ENCODE peak calls at places on chromosomes 6 and 20, in ten cellular contexts. One of them, this sample, is unnamed.

GRCh38 chr20:11401988-11402387 is 515.7 kb upstream of the BTBD3 start:
- DNase-seq in dorsolateral prefrontal cortex: no peak
- DNase-seq in astrocyte of the spinal cord: no peak
- DNase-seq in amniotic epithelial cell: no peak
- DNase-seq in HCEC 1CT: no peak
- DNase-seq in Jurkat, Clone E6-1: no peak
- DNase-seq in AG08396: no peak
- DNase-seq in upper lobe of right lung: no peak
- DNase-seq in DMS79: no peak
- DNase-seq in CD8-positive, alpha-beta T cell: no peak
- DNase-seq in this sample: no peak

GRCh38 chr20:63483834-63484233 is 11.4 kb upstream of the KCNQ2 start:
- DNase-seq in dorsolateral prefrontal cortex: no peak
- DNase-seq in astrocyte of the spinal cord: no peak
- DNase-seq in amniotic epithelial cell: no peak
- DNase-seq in HCEC 1CT: no peak
- DNase-seq in Jurkat, Clone E6-1: no peak
- DNase-seq in AG08396: no peak
- DNase-seq in upper lobe of right lung: no peak
- DNase-seq in DMS79: no peak
- DNase-seq in CD8-positive, alpha-beta T cell: no peak
- DNase-seq in this sample: no peak

GRCh38 chr20:9270831-9271230 is 201.9 kb downstream of the PLCB4 start:
- DNase-seq in dorsolateral prefrontal cortex: no peak
- DNase-seq in astrocyte of the spinal cord: peak; percentile 74
- DNase-seq in amniotic epithelial cell: peak; percentile 50
- DNase-seq in HCEC 1CT: peak; percentile 79
- DNase-seq in Jurkat, Clone E6-1: no peak
- DNase-seq in AG08396: peak; percentile 23
- DNase-seq in upper lobe of right lung: no peak
- DNase-seq in DMS79: no peak
- DNase-seq in CD8-positive, alpha-beta T cell: no peak
- DNase-seq in this sample: no peak

GRCh38 chr6:92132446-92132845 is 1286.9 kb downstream of the EPHA7 start:
- DNase-seq in dorsolateral prefrontal cortex: no peak
- DNase-seq in astrocyte of the spinal cord: no peak
- DNase-seq in amniotic epithelial cell: peak; percentile 73
- DNase-seq in HCEC 1CT: no peak
- DNase-seq in Jurkat, Clone E6-1: no peak
- DNase-seq in AG08396: no peak
- DNase-seq in upper lobe of right lung: no peak
- DNase-seq in DMS79: no peak
- DNase-seq in CD8-positive, alpha-beta T cell: no peak
- DNase-seq in this sample: no peak

GRCh38 chr20:36315545-36316351 is 9.6 kb downstream of the DLGAP4 start:
- DNase-seq in dorsolateral prefrontal cortex: peak; percentile 40
- DNase-seq in astrocyte of the spinal cord: no peak
- DNase-seq in amniotic epithelial cell: no peak
- DNase-seq in HCEC 1CT: no peak
- DNase-seq in Jurkat, Clone E6-1: no peak
- DNase-seq in AG08396: no peak
- DNase-seq in upper lobe of right lung: peak; percentile 52
- DNase-seq in DMS79: no peak
- DNase-seq in CD8-positive, alpha-beta T cell: no peak
- DNase-seq in this sample: no peak

GRCh38 chr20:39660251-39660650 is 698.1 kb downstream of the DHX35 start:
- DNase-seq in dorsolateral prefrontal cortex: no peak
- DNase-seq in astrocyte of the spinal cord: peak; percentile 86
- DNase-seq in amniotic epithelial cell: no peak
- DNase-seq in HCEC 1CT: no peak
- DNase-seq in Jurkat, Clone E6-1: no peak
- DNase-seq in AG08396: no peak
- DNase-seq in upper lobe of right lung: no peak
- DNase-seq in DMS79: no peak
- DNase-seq in CD8-positive, alpha-beta T cell: no peak
- DNase-seq in this sample: no peak

GRCh38 chr6:25027221-25027916 is 91.6 kb upstream of the RIPOR2 start:
- DNase-seq in dorsolateral prefrontal cortex: no peak
- DNase-seq in astrocyte of the spinal cord: no peak
- DNase-seq in amniotic epithelial cell: no peak
- DNase-seq in HCEC 1CT: no peak
- DNase-seq in Jurkat, Clone E6-1: no peak
- DNase-seq in AG08396: no peak
- DNase-seq in upper lobe of right lung: peak; percentile 75
- DNase-seq in DMS79: peak; percentile 76
- DNase-seq in CD8-positive, alpha-beta T cell: peak; percentile 71
- DNase-seq in this sample: no peak

GRCh38 chr6:138499303-138499991 is at the start of gene NHSL1:
- DNase-seq in dorsolateral prefrontal cortex: no peak
- DNase-seq in astrocyte of the spinal cord: peak; percentile 82
- DNase-seq in amniotic epithelial cell: no peak
- DNase-seq in HCEC 1CT: no peak
- DNase-seq in Jurkat, Clone E6-1: no peak
- DNase-seq in AG08396: no peak
- DNase-seq in upper lobe of right lung: no peak
- DNase-seq in DMS79: peak; percentile 10
- DNase-seq in CD8-positive, alpha-beta T cell: no peak
- DNase-seq in this sample: peak; percentile 74

GRCh38 chr20:36415475-36416002 is 109.4 kb downstream of the DLGAP4 start:
- DNase-seq in dorsolateral prefrontal cortex: no peak
- DNase-seq in astrocyte of the spinal cord: no peak
- DNase-seq in amniotic epithelial cell: no peak
- DNase-seq in HCEC 1CT: no peak
- DNase-seq in Jurkat, Clone E6-1: no peak
- DNase-seq in AG08396: no peak
- DNase-seq in upper lobe of right lung: no peak
- DNase-seq in DMS79: no peak
- DNase-seq in CD8-positive, alpha-beta T cell: no peak
- DNase-seq in this sample: no peak

GRCh38 chr6:51936536-51936935 is 150.9 kb downstream of the PKHD1 start:
- DNase-seq in dorsolateral prefrontal cortex: no peak
- DNase-seq in astrocyte of the spinal cord: no peak
- DNase-seq in amniotic epithelial cell: no peak
- DNase-seq in HCEC 1CT: no peak
- DNase-seq in Jurkat, Clone E6-1: no peak
- DNase-seq in AG08396: no peak
- DNase-seq in upper lobe of right lung: no peak
- DNase-seq in DMS79: no peak
- DNase-seq in CD8-positive, alpha-beta T cell: no peak
- DNase-seq in this sample: no peak

GRCh38 chr6:163405412-163406309 is 8.9 kb upstream of the QKI start:
- DNase-seq in dorsolateral prefrontal cortex: peak; percentile 71
- DNase-seq in astrocyte of the spinal cord: no peak
- DNase-seq in amniotic epithelial cell: no peak
- DNase-seq in HCEC 1CT: no peak
- DNase-seq in Jurkat, Clone E6-1: no peak
- DNase-seq in AG08396: no peak
- DNase-seq in upper lobe of right lung: peak; percentile 89
- DNase-seq in DMS79: no peak
- DNase-seq in CD8-positive, alpha-beta T cell: no peak
- DNase-seq in this sample: no peak

GRCh38 chr20:63774348-63774735 is 34.8 kb downstream of the SLC2A4RG start:
- DNase-seq in dorsolateral prefrontal cortex: no peak
- DNase-seq in astrocyte of the spinal cord: no peak
- DNase-seq in amniotic epithelial cell: no peak
- DNase-seq in HCEC 1CT: no peak
- DNase-seq in Jurkat, Clone E6-1: no peak
- DNase-seq in AG08396: no peak
- DNase-seq in upper lobe of right lung: no peak
- DNase-seq in DMS79: no peak
- DNase-seq in CD8-positive, alpha-beta T cell: no peak
- DNase-seq in this sample: peak; percentile 68

GRCh38 chr6:69584913-69585729 is 211.7 kb downstream of the LMBRD1 start:
- DNase-seq in dorsolateral prefrontal cortex: no peak
- DNase-seq in astrocyte of the spinal cord: no peak
- DNase-seq in amniotic epithelial cell: no peak
- DNase-seq in HCEC 1CT: no peak
- DNase-seq in Jurkat, Clone E6-1: peak; percentile 37
- DNase-seq in AG08396: no peak
- DNase-seq in upper lobe of right lung: no peak
- DNase-seq in DMS79: no peak
- DNase-seq in CD8-positive, alpha-beta T cell: no peak
- DNase-seq in this sample: peak; percentile 44

GRCh38 chr6:11262231-11262630 is 29.8 kb upstream of the NEDD9 start:
- DNase-seq in dorsolateral prefrontal cortex: no peak
- DNase-seq in astrocyte of the spinal cord: peak; percentile 9
- DNase-seq in amniotic epithelial cell: no peak
- DNase-seq in HCEC 1CT: no peak
- DNase-seq in Jurkat, Clone E6-1: no peak
- DNase-seq in AG08396: no peak
- DNase-seq in upper lobe of right lung: no peak
- DNase-seq in DMS79: no peak
- DNase-seq in CD8-positive, alpha-beta T cell: no peak
- DNase-seq in this sample: no peak

GRCh38 chr20:36645353-36645752 is 643 bp downstream of the SLA2 start:
- DNase-seq in dorsolateral prefrontal cortex: no peak
- DNase-seq in astrocyte of the spinal cord: no peak
- DNase-seq in amniotic epithelial cell: no peak
- DNase-seq in HCEC 1CT: no peak
- DNase-seq in Jurkat, Clone E6-1: no peak
- DNase-seq in AG08396: no peak
- DNase-seq in upper lobe of right lung: no peak
- DNase-seq in DMS79: no peak
- DNase-seq in CD8-positive, alpha-beta T cell: no peak
- DNase-seq in this sample: no peak

GRCh38 chr6:56842602-56843475 is 112.1 kb upstream of the BEND6 start:
- DNase-seq in dorsolateral prefrontal cortex: no peak
- DNase-seq in astrocyte of the spinal cord: peak; percentile 58
- DNase-seq in amniotic epithelial cell: peak; percentile 55
- DNase-seq in HCEC 1CT: peak; percentile 34
- DNase-seq in Jurkat, Clone E6-1: no peak
- DNase-seq in AG08396: peak; percentile 53
- DNase-seq in upper lobe of right lung: peak; percentile 77
- DNase-seq in DMS79: peak; percentile 52
- DNase-seq in CD8-positive, alpha-beta T cell: no peak
- DNase-seq in this sample: no peak

GRCh38 chr6:135182120-135182992 is 1.2 kb downstream of the MYB start:
- DNase-seq in dorsolateral prefrontal cortex: no peak
- DNase-seq in astrocyte of the spinal cord: peak; percentile 15
- DNase-seq in amniotic epithelial cell: no peak
- DNase-seq in HCEC 1CT: no peak
- DNase-seq in Jurkat, Clone E6-1: no peak
- DNase-seq in AG08396: peak; percentile 17
- DNase-seq in upper lobe of right lung: peak; percentile 75
- DNase-seq in DMS79: no peak
- DNase-seq in CD8-positive, alpha-beta T cell: peak; percentile 53
- DNase-seq in this sample: peak; percentile 41

GRCh38 chr6:81929828-81930227 is 177.3 kb upstream of the TENT5A start:
- DNase-seq in dorsolateral prefrontal cortex: no peak
- DNase-seq in astrocyte of the spinal cord: peak; percentile 43
- DNase-seq in amniotic epithelial cell: peak; percentile 92
- DNase-seq in HCEC 1CT: peak; percentile 17
- DNase-seq in Jurkat, Clone E6-1: no peak
- DNase-seq in AG08396: no peak
- DNase-seq in upper lobe of right lung: no peak
- DNase-seq in DMS79: no peak
- DNase-seq in CD8-positive, alpha-beta T cell: no peak
- DNase-seq in this sample: no peak

GRCh38 chr20:59723607-59724456 is 119.5 kb downstream of the PHACTR3 start:
- DNase-seq in dorsolateral prefrontal cortex: no peak
- DNase-seq in astrocyte of the spinal cord: no peak
- DNase-seq in amniotic epithelial cell: no peak
- DNase-seq in HCEC 1CT: no peak
- DNase-seq in Jurkat, Clone E6-1: no peak
- DNase-seq in AG08396: no peak
- DNase-seq in upper lobe of right lung: peak; percentile 49
- DNase-seq in DMS79: peak; percentile 95
- DNase-seq in CD8-positive, alpha-beta T cell: no peak
- DNase-seq in this sample: no peak

GRCh38 chr6:132400641-132401119 is 595 bp downstream of the MOXD1 start:
- DNase-seq in dorsolateral prefrontal cortex: no peak
- DNase-seq in astrocyte of the spinal cord: no peak
- DNase-seq in amniotic epithelial cell: no peak
- DNase-seq in HCEC 1CT: no peak
- DNase-seq in Jurkat, Clone E6-1: no peak
- DNase-seq in AG08396: no peak
- DNase-seq in upper lobe of right lung: no peak
- DNase-seq in DMS79: no peak
- DNase-seq in CD8-positive, alpha-beta T cell: no peak
- DNase-seq in this sample: no peak

GRCh38 chr6:31752739-31753319 is 9.6 kb upstream of the SAPCD1 start:
- DNase-seq in dorsolateral prefrontal cortex: no peak
- DNase-seq in astrocyte of the spinal cord: peak; percentile 79
- DNase-seq in amniotic epithelial cell: peak; percentile 90
- DNase-seq in HCEC 1CT: peak; percentile 88
- DNase-seq in Jurkat, Clone E6-1: no peak
- DNase-seq in AG08396: peak; percentile 66
- DNase-seq in upper lobe of right lung: no peak
- DNase-seq in DMS79: no peak
- DNase-seq in CD8-positive, alpha-beta T cell: no peak
- DNase-seq in this sample: no peak

GRCh38 chr20:25195014-25195961 is at the start of gene ENTPD6:
- DNase-seq in dorsolateral prefrontal cortex: peak; percentile 97
- DNase-seq in astrocyte of the spinal cord: peak; percentile 88
- DNase-seq in amniotic epithelial cell: peak; percentile 67
- DNase-seq in HCEC 1CT: peak; percentile 77
- DNase-seq in Jurkat, Clone E6-1: peak; percentile 83
- DNase-seq in AG08396: peak; percentile 100
- DNase-seq in upper lobe of right lung: peak; percentile 96
- DNase-seq in DMS79: peak; percentile 77
- DNase-seq in CD8-positive, alpha-beta T cell: peak; percentile 96
- DNase-seq in this sample: peak; percentile 96

GRCh38 chr6:11538049-11538798 is 675 bp downstream of the TMEM170B start:
- DNase-seq in dorsolateral prefrontal cortex: peak; percentile 52
- DNase-seq in astrocyte of the spinal cord: peak; percentile 5
- DNase-seq in amniotic epithelial cell: peak; percentile 11
- DNase-seq in HCEC 1CT: no peak
- DNase-seq in Jurkat, Clone E6-1: peak; percentile 28
- DNase-seq in AG08396: peak; percentile 41
- DNase-seq in upper lobe of right lung: peak; percentile 76
- DNase-seq in DMS79: no peak
- DNase-seq in CD8-positive, alpha-beta T cell: peak; percentile 29
- DNase-seq in this sample: no peak

GRCh38 chr6:158220786-158221442 is 52.8 kb downstream of the GTF2H5 start:
- DNase-seq in dorsolateral prefrontal cortex: peak; percentile 90
- DNase-seq in astrocyte of the spinal cord: peak; percentile 81
- DNase-seq in amniotic epithelial cell: peak; percentile 46
- DNase-seq in HCEC 1CT: peak; percentile 77
- DNase-seq in Jurkat, Clone E6-1: peak; percentile 57
- DNase-seq in AG08396: peak; percentile 84
- DNase-seq in upper lobe of right lung: peak; percentile 91
- DNase-seq in DMS79: peak; percentile 65
- DNase-seq in CD8-positive, alpha-beta T cell: peak; percentile 72
- DNase-seq in this sample: peak; percentile 57

GRCh38 chr20:64173116-64173515 is 8.9 kb downstream of the MYT1 start:
- DNase-seq in dorsolateral prefrontal cortex: no peak
- DNase-seq in astrocyte of the spinal cord: no peak
- DNase-seq in amniotic epithelial cell: no peak
- DNase-seq in HCEC 1CT: no peak
- DNase-seq in Jurkat, Clone E6-1: no peak
- DNase-seq in AG08396: no peak
- DNase-seq in upper lobe of right lung: no peak
- DNase-seq in DMS79: no peak
- DNase-seq in CD8-positive, alpha-beta T cell: no peak
- DNase-seq in this sample: no peak

This sample was measured in NCI-H2171.